ENCODE peak calls at places on chromosome 13, in ten cellular contexts. Q is thoracic aorta; B is aorta; G is iris pigment epithelial cell; O is astrocyte of the spinal cord; I is stimulated activated CD4-positive, alpha-beta T cell treated with anti-CD3 and anti-CD28 coated beads, Interleukin-1b, Interleukin-23, amount 100 ng/mL, for 48 hours; R is activated T-cell treated with anti-CD3 and anti-CD28 coated beads, Interleukin-2, amount 50 U/mL, for 1 hour; L is activated CD4-positive, alpha-beta T cell treated with anti-CD3 and anti-CD28 coated beads for 48 hours; Z is substantia nigra; Y is T-cell. F is an unnamed sample.

GRCh38 chr13:41658057-41658642 is 200.8 kb downstream of the RGCC start:
- DNase-seq in R (no peak), B (no peak), L (no peak), G (peak; percentile 89), Q (no peak), O (peak; percentile 74), Y (no peak), Z (no peak), I (no peak), F (no peak)

GRCh38 chr13:42924290-42924803 is 67.7 kb downstream of the EPSTI1 start:
- DNase-seq in G (no peak), L (no peak), I (no peak), B (no peak), Y (no peak), O (no peak), R (no peak), Q (no peak), Z (no peak), F (no peak)

GRCh38 chr13:77535448-77535847 is at the start of gene SCEL:
- DNase-seq in Y (no peak), R (no peak), Z (no peak), G (no peak), L (no peak), I (peak; percentile 6), Q (no peak), O (no peak), B (no peak), F (peak; percentile 27)

GRCh38 chr13:34361528-34361927 is 543.6 kb downstream of the RFC3 start:
- DNase-seq in B (no peak), L (no peak), Y (no peak), Z (no peak), O (no peak), R (no peak), Q (no peak), G (no peak), I (no peak), F (no peak)

GRCh38 chr13:99658266-99658991 is 157.2 kb downstream of the TM9SF2 start:
- DNase-seq in B (peak; percentile 82), I (peak; percentile 34), L (peak; percentile 54), Z (peak; percentile 38), Q (no peak), Y (peak; percentile 68), O (peak; percentile 82), G (peak; percentile 54), R (peak; percentile 65), F (peak; percentile 72)

GRCh38 chr13:95357875-95358274 is 56.6 kb upstream of the ABCC4 start:
- DNase-seq in G (no peak), I (no peak), O (no peak), B (no peak), R (no peak), Z (no peak), Q (no peak), Y (no peak), L (no peak), F (no peak)

GRCh38 chr13:26060366-26060765 is 8.6 kb upstream of the SHISA2 start:
- DNase-seq in Y (no peak), Z (no peak), R (no peak), Q (no peak), B (no peak), G (no peak), O (no peak), L (no peak), I (no peak), F (no peak)

GRCh38 chr13:40445557-40445990 is 220.9 kb downstream of the FOXO1 start:
- DNase-seq in R (no peak), G (peak; percentile 82), Y (no peak), I (peak; percentile 14), L (peak; percentile 26), Z (no peak), Q (no peak), B (no peak), O (peak; percentile 86), F (no peak)

GRCh38 chr13:23695196-23695595 is 125.0 kb downstream of the TNFRSF19 start:
- DNase-seq in G (no peak), Z (no peak), L (no peak), R (no peak), B (no peak), Y (no peak), Q (no peak), O (no peak), I (no peak), F (no peak)

GRCh38 chr13:27035892-27036235 is 135.7 kb downstream of the USP12 start:
- DNase-seq in L (no peak), Y (no peak), Q (no peak), Z (no peak), I (no peak), O (peak; percentile 54), B (no peak), R (no peak), G (peak; percentile 44), F (no peak)

GRCh38 chr13:110327036-110327790 is 20.1 kb downstream of the COL4A2 start:
- DNase-seq in I (no peak), Z (no peak), O (peak; percentile 85), Y (no peak), L (no peak), B (no peak), Q (no peak), G (peak; percentile 58), R (no peak), F (no peak)

GRCh38 chr13:94813920-94814500 is 101.7 kb upstream of the SOX21 start:
- DNase-seq in Y (no peak), B (no peak), Q (no peak), O (no peak), I (no peak), R (no peak), L (no peak), Z (no peak), G (no peak), F (no peak)

GRCh38 chr13:45658586-45659235 is 43.2 kb upstream of the ERICH6B start:
- DNase-seq in I (no peak), Z (no peak), G (peak; percentile 55), Q (no peak), Y (no peak), O (peak; percentile 13), R (no peak), B (no peak), L (no peak), F (no peak)

GRCh38 chr13:92122454-92122853 is 724.0 kb downstream of the GPC5 start:
- DNase-seq in Y (no peak), Q (no peak), Z (no peak), B (no peak), G (no peak), O (no peak), L (no peak), I (no peak), R (no peak), F (no peak)

GRCh38 chr13:74052402-74052928 is 81.7 kb downstream of the KLF12 start:
- DNase-seq in Y (no peak), Q (no peak), Z (no peak), O (no peak), I (no peak), B (peak; percentile 87), L (peak; percentile 31), R (no peak), G (no peak), F (no peak)

GRCh38 chr13:71879945-71880344 is 12.9 kb upstream of the DACH1 start:
- DNase-seq in Y (no peak), I (no peak), Z (no peak), R (no peak), Q (no peak), B (no peak), L (no peak), O (no peak), G (no peak), F (no peak)

GRCh38 chr13:39353988-39354387 is 249.0 kb downstream of the LHFPL6 start:
- DNase-seq in G (peak; percentile 79), Z (no peak), Q (no peak), B (no peak), O (peak; percentile 56), I (no peak), L (no peak), R (no peak), Y (no peak), F (no peak)

GRCh38 chr13:26112843-26113242 is 61.0 kb upstream of the SHISA2 start:
- DNase-seq in Y (no peak), L (no peak), Z (no peak), G (peak; percentile 9), R (no peak), Q (no peak), O (no peak), I (no peak), B (no peak), F (no peak)

GRCh38 chr13:108779308-108779707 is 149.9 kb downstream of the MYO16 start:
- DNase-seq in Z (no peak), L (no peak), O (no peak), B (no peak), Q (no peak), G (no peak), Y (no peak), R (no peak), I (no peak), F (no peak)

GRCh38 chr13:44967656-44968451 is 21.4 kb downstream of the NUFIP1 start:
- DNase-seq in Y (no peak), Z (no peak), Q (no peak), I (no peak), L (no peak), B (no peak), R (no peak), O (peak; percentile 54), G (peak; percentile 58), F (peak; percentile 67)

GRCh38 chr13:40694426-40694825 is 28.0 kb upstream of the FOXO1 start:
- DNase-seq in Y (no peak), I (no peak), G (no peak), L (no peak), Q (no peak), R (no peak), Z (no peak), O (no peak), B (no peak), F (no peak)

GRCh38 chr13:48770372-48770771 is 116.6 kb downstream of the CYSLTR2 start:
- DNase-seq in G (no peak), Y (no peak), Q (no peak), R (no peak), L (no peak), I (no peak), O (no peak), B (no peak), Z (no peak), F (no peak)

GRCh38 chr13:39789451-39789850 is 134.0 kb downstream of the COG6 start:
- DNase-seq in Y (no peak), R (no peak), O (no peak), B (no peak), G (no peak), Z (no peak), I (no peak), L (no peak), Q (no peak), F (peak; percentile 3)

F was measured in small intestine.